ENCODE peak calls at places on chromosomes 16 and 17, in seven cellular contexts. One of them, this sample, is unnamed.

GRCh38 chr16:23248261-23249194 is 53.6 kb upstream of the SCNN1B start:
- DNase-seq in GM03348: peak
- DNase-seq in effector memory CD4-positive, alpha-beta T cell: no peak
- DNase-seq in NCI-H2081 treated with DMSO at 0.1 percent for 48 hours: no peak
- DNase-seq in NCI-H187: no peak
- DNase-seq in endothelial cell of umbilical vein: no peak
- DNase-seq in CD8-positive, alpha-beta memory T cell: no peak
- DNase-seq in this sample: no peak

GRCh38 chr17:8392674-8393469 is 4.8 kb downstream of the RNF222 start:
- DNase-seq in GM03348: no peak
- DNase-seq in CD8-positive, alpha-beta memory T cell: no peak
- DNase-seq in NCI-H2081 treated with DMSO at 0.1 percent for 48 hours: no peak
- DNase-seq in effector memory CD4-positive, alpha-beta T cell: no peak
- DNase-seq in endothelial cell of umbilical vein: no peak
- DNase-seq in NCI-H187: no peak
- DNase-seq in this sample: no peak

GRCh38 chr17:80146121-80147034 is 550 bp downstream of the EIF4A3 start:
- DNase-seq in NCI-H2081 treated with DMSO at 0.1 percent for 48 hours: no peak
- DNase-seq in NCI-H187: no peak
- DNase-seq in effector memory CD4-positive, alpha-beta T cell: peak
- DNase-seq in endothelial cell of umbilical vein: peak
- DNase-seq in GM03348: peak
- DNase-seq in CD8-positive, alpha-beta memory T cell: peak
- DNase-seq in this sample: no peak

GRCh38 chr17:47839071-47839470 is 2.0 kb downstream of the SCRN2 start:
- DNase-seq in GM03348: no peak
- DNase-seq in endothelial cell of umbilical vein: no peak
- DNase-seq in NCI-H2081 treated with DMSO at 0.1 percent for 48 hours: no peak
- DNase-seq in CD8-positive, alpha-beta memory T cell: no peak
- DNase-seq in NCI-H187: no peak
- DNase-seq in effector memory CD4-positive, alpha-beta T cell: no peak
- DNase-seq in this sample: no peak

GRCh38 chr17:36566081-36566480 is 21.4 kb downstream of the GGNBP2 start:
- DNase-seq in GM03348: no peak
- DNase-seq in endothelial cell of umbilical vein: no peak
- DNase-seq in NCI-H187: no peak
- DNase-seq in CD8-positive, alpha-beta memory T cell: no peak
- DNase-seq in NCI-H2081 treated with DMSO at 0.1 percent for 48 hours: no peak
- DNase-seq in effector memory CD4-positive, alpha-beta T cell: no peak
- DNase-seq in this sample: no peak

GRCh38 chr17:4587803-4588202 is 3.5 kb downstream of the SMTNL2 start:
- DNase-seq in GM03348: no peak
- DNase-seq in NCI-H2081 treated with DMSO at 0.1 percent for 48 hours: no peak
- DNase-seq in effector memory CD4-positive, alpha-beta T cell: no peak
- DNase-seq in CD8-positive, alpha-beta memory T cell: no peak
- DNase-seq in NCI-H187: no peak
- DNase-seq in endothelial cell of umbilical vein: no peak
- DNase-seq in this sample: peak

GRCh38 chr17:259341-259976 is 78.0 kb upstream of the DOC2B start:
- DNase-seq in effector memory CD4-positive, alpha-beta T cell: no peak
- DNase-seq in NCI-H187: no peak
- DNase-seq in endothelial cell of umbilical vein: peak
- DNase-seq in NCI-H2081 treated with DMSO at 0.1 percent for 48 hours: no peak
- DNase-seq in CD8-positive, alpha-beta memory T cell: peak
- DNase-seq in GM03348: no peak
- DNase-seq in this sample: no peak

GRCh38 chr17:64441772-64442549 is 7.0 kb upstream of the MILR1 start:
- DNase-seq in NCI-H187: no peak
- DNase-seq in endothelial cell of umbilical vein: peak
- DNase-seq in effector memory CD4-positive, alpha-beta T cell: peak
- DNase-seq in CD8-positive, alpha-beta memory T cell: no peak
- DNase-seq in NCI-H2081 treated with DMSO at 0.1 percent for 48 hours: no peak
- DNase-seq in GM03348: no peak
- DNase-seq in this sample: no peak